ENCODE peak calls at places on chromosome X, in nine cellular contexts. F is NCI-H460, I is astrocyte, K is hypothalamus, O is ureter, P is breast epithelium, X is T-helper 9 cell, D is NCI-H524, G is activated T-helper 1 cell treated with Interleukin-2 at 50 U/mL for 16 hours. Z is an unnamed sample.

GRCh38 chrX:55524487-55524886 is 34.8 kb upstream of the USP51 start:
- DNase-seq in F (peak; percentile 1), P (no peak), I (no peak), X (no peak), D (no peak), O (no peak), G (no peak), K (no peak), Z (no peak)

GRCh38 chrX:153568612-153569011 is 30.3 kb downstream of the CCNQ start:
- DNase-seq in P (no peak), D (no peak), F (no peak), G (no peak), O (no peak), X (no peak), I (no peak), K (no peak), Z (no peak)

GRCh38 chrX:150371877-150372276 is 8.8 kb downstream of the MAMLD1 start:
- DNase-seq in F (no peak), K (no peak), O (no peak), G (no peak), D (no peak), I (no peak), P (no peak), X (no peak), Z (no peak)

GRCh38 chrX:41180194-41180902 is 95.1 kb downstream of the USP9X start:
- DNase-seq in F (peak; percentile 53), X (peak; percentile 24), I (peak; percentile 42), O (no peak), P (no peak), K (peak; percentile 37), G (no peak), D (peak; percentile 46), Z (peak; percentile 50)

GRCh38 chrX:153673398-153674218 is at the start of gene PNCK:
- DNase-seq in X (no peak), K (no peak), O (no peak), D (no peak), G (no peak), F (no peak), I (no peak), P (peak; percentile 12), Z (no peak)

GRCh38 chrX:109839694-109840358 is 106.8 kb upstream of the ACSL4 start:
- DNase-seq in D (no peak), P (no peak), O (no peak), X (no peak), K (no peak), I (peak; percentile 40), F (peak; percentile 21), G (no peak), Z (no peak)

GRCh38 chrX:2875798-2876399 is 47.2 kb downstream of the GYG2 start:
- DNase-seq in K (no peak), G (no peak), X (no peak), P (no peak), O (no peak), F (no peak), D (peak; percentile 33), I (no peak), Z (no peak)

GRCh38 chrX:24190500-24191156 is 41.1 kb downstream of the ZFX start:
- DNase-seq in P (no peak), O (no peak), I (peak; percentile 48), G (no peak), X (no peak), K (no peak), F (no peak), D (no peak), Z (no peak)

GRCh38 chrX:153946910-153947769 is 2.7 kb upstream of the RENBP start:
- DNase-seq in K (peak; percentile 67), F (peak; percentile 83), D (peak; percentile 80), O (no peak), X (peak; percentile 73), P (peak; percentile 59), I (peak; percentile 47), G (peak; percentile 57), Z (peak; percentile 55)

GRCh38 chrX:2145672-2146412 is 354.9 kb downstream of the DHRSX start:
- DNase-seq in X (no peak), G (no peak), F (no peak), I (no peak), O (no peak), K (no peak), D (no peak), P (no peak), Z (no peak)

GRCh38 chrX:134999469-134999868 is 8.7 kb downstream of the SMIM10 start:
- DNase-seq in I (peak; percentile 38), O (no peak), F (peak; percentile 42), X (no peak), K (no peak), D (peak; percentile 39), P (no peak), G (no peak), Z (no peak)

GRCh38 chrX:17635231-17635630 is 102.1 kb upstream of the SCML1 start:
- DNase-seq in G (no peak), I (peak; percentile 45), D (peak; percentile 99), X (no peak), K (no peak), P (no peak), O (no peak), F (peak; percentile 14), Z (no peak)

GRCh38 chrX:134836497-134836968 is 154.3 kb upstream of the SMIM10 start:
- DNase-seq in I (peak; percentile 33), G (no peak), K (no peak), X (no peak), O (no peak), D (no peak), P (no peak), F (no peak), Z (no peak)

GRCh38 chrX:40422021-40422420 is 158.7 kb upstream of the ATP6AP2 start:
- DNase-seq in I (no peak), O (no peak), P (no peak), G (no peak), D (no peak), F (no peak), K (no peak), X (no peak), Z (no peak)

GRCh38 chrX:145817299-145817665 is 347 bp upstream of the SLITRK2 start:
- DNase-seq in O (no peak), D (peak; percentile 34), K (peak; percentile 65), G (no peak), I (no peak), X (no peak), F (no peak), P (no peak), Z (peak; percentile 18)

GRCh38 chrX:101659601-101660063 is at the start of gene ARMCX2:
- DNase-seq in G (no peak), I (peak; percentile 61), O (peak; percentile 66), D (peak; percentile 88), X (no peak), P (no peak), F (no peak), K (peak; percentile 50), Z (peak; percentile 79)

GRCh38 chrX:121579016-121579760 is 531.8 kb downstream of the GLUD2 start:
- DNase-seq in P (no peak), F (peak; percentile 33), X (no peak), K (no peak), G (no peak), D (peak; percentile 65), I (no peak), O (no peak), Z (no peak)

GRCh38 chrX:10177620-10178019 is 20.8 kb downstream of the CLCN4 start:
- DNase-seq in I (peak; percentile 31), D (peak; percentile 79), O (no peak), F (no peak), X (no peak), K (no peak), G (no peak), P (no peak), Z (no peak)

GRCh38 chrX:10083809-10084208 is 73.0 kb upstream of the CLCN4 start:
- DNase-seq in F (no peak), P (no peak), X (no peak), G (no peak), O (no peak), K (no peak), D (no peak), I (no peak), Z (no peak)

GRCh38 chrX:46727445-46727844 is 31.5 kb downstream of the SLC9A7 start:
- DNase-seq in X (no peak), D (no peak), K (no peak), I (peak; percentile 52), P (no peak), F (no peak), O (no peak), G (no peak), Z (no peak)

GRCh38 chrX:106680716-106681115 is 45.8 kb upstream of the RNF128 start:
- DNase-seq in F (no peak), X (no peak), G (no peak), P (no peak), K (no peak), O (no peak), D (no peak), I (no peak), Z (no peak)

GRCh38 chrX:39308126-39308525 is 506.9 kb downstream of the MID1IP1 start:
- DNase-seq in K (no peak), I (peak; percentile 26), O (no peak), P (no peak), G (no peak), X (no peak), D (no peak), F (no peak), Z (no peak)

GRCh38 chrX:74534569-74535038 is 79.8 kb downstream of the RLIM start:
- DNase-seq in G (no peak), O (no peak), P (no peak), D (no peak), I (peak; percentile 59), F (no peak), K (no peak), X (no peak), Z (no peak)

GRCh38 chrX:23554304-23554703 is 113.0 kb upstream of the PRDX4 start:
- DNase-seq in X (no peak), P (no peak), D (peak; percentile 58), I (peak; percentile 30), O (no peak), G (no peak), K (no peak), F (peak; percentile 40), Z (no peak)